ENCODE peak calls at places on chromosomes 2 and 18, in five cellular contexts. F is IMR-90, Y is neuronal stem cell, K is HCT116, W is upper lobe of left lung. X is an unnamed sample.

GRCh38 chr2:172986040-172986439 is 89.6 kb upstream of the MAP3K20 start:
- DNase-seq in W (no peak), F (peak; percentile 10), Y (no peak), K (no peak), X (no peak)

GRCh38 chr2:66929632-66930385 is 467.3 kb upstream of the ETAA1 start:
- DNase-seq in K (no peak), F (peak; percentile 81), Y (no peak), W (peak; percentile 74), X (no peak)

GRCh38 chr2:12177052-12177994 is 430.9 kb downstream of the LPIN1 start:
- DNase-seq in W (peak; percentile 67), K (no peak), Y (no peak), F (peak; percentile 76), X (no peak)

GRCh38 chr2:127355407-127356008 is 32.3 kb downstream of the MAP3K2 start:
- DNase-seq in K (peak; percentile 27), Y (no peak), W (no peak), F (no peak), X (no peak)

GRCh38 chr2:201955702-201956141 is 77.9 kb upstream of the FZD7 start:
- DNase-seq in K (no peak), Y (no peak), F (peak; percentile 52), W (no peak), X (no peak)

GRCh38 chr2:226797989-226798421 is 1.6 kb downstream of the IRS1 start:
- DNase-seq in W (no peak), F (peak; percentile 56), Y (no peak), K (no peak), X (no peak)

GRCh38 chr18:55323051-55323994 is 264.7 kb downstream of the TCF4 start:
- DNase-seq in F (peak; percentile 31), W (no peak), Y (no peak), K (no peak), X (no peak)

GRCh38 chr2:55112229-55113016 is 62.2 kb upstream of the RTN4 start:
- DNase-seq in W (no peak), F (peak; percentile 78), K (no peak), Y (no peak), X (peak; percentile 68)

GRCh38 chr18:24022141-24022540 is 7.6 kb downstream of the TTC39C start:
- DNase-seq in Y (no peak), W (no peak), K (no peak), F (peak; percentile 55), X (no peak)

GRCh38 chr2:56656826-56657225 is 473.0 kb downstream of the CCDC85A start:
- DNase-seq in K (no peak), Y (no peak), W (no peak), F (no peak), X (no peak)

GRCh38 chr2:201786471-201786870 is 5.7 kb upstream of the ALS2 start:
- DNase-seq in W (no peak), K (no peak), F (peak; percentile 52), Y (no peak), X (no peak)

GRCh38 chr2:44244135-44244871 is 31.0 kb upstream of the SLC3A1 start:
- DNase-seq in W (peak; percentile 77), F (peak; percentile 68), Y (peak; percentile 63), K (peak; percentile 44), X (peak; percentile 72)
- H3K4me3 ChIP-seq in W (peak overlapping the region; percentile 20), F (no peak overlapping the region), Y (no peak overlapping the region), K (no peak overlapping the region), X (no peak overlapping the region)

DNA sequence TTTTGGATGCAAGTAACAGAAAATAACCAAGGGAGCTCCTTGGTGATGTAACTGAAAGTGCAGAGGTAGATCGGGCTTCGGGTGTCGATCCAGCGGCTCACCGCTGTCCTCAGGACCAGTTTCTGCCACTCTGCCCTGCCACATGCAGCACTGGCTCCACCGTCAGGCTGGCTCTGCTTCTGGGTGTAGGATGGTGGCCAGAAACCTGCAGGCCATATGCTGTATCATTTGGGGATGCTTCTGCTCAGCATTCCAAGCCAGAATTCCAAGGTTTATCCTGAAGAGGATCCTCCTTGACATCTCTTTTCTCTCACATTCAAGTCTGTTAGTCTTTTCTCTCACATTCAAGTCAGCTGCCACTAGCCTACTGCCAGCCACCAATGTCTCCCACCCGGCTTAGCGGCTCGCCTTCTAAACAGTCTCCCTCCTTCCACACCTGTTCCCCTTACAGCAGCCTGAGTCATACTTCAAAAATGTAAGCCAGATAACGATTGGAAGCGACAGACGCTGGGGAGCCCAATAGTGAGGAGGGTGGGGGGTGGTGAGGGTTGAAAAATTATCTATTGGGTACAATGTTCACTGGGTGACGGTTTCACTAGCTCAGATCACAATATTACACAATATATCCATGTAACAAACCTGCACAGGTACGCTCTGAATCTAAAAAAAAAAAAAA is 38.6 kb upstream of the SP3 start:
- DNase-seq in W (no peak), Y (no peak), K (no peak), F (no peak), X (no peak)
- H3K4me1 ChIP-seq in W (no peaks in the 10 kb centered on the region), Y (peaks cover 4% of the 10 kb centered on the region), K (no peaks in the 10 kb centered on the region), F (peaks cover 5% of the 10 kb centered on the region), X (peaks cover 4% of the 10 kb centered on the region)

DNA sequence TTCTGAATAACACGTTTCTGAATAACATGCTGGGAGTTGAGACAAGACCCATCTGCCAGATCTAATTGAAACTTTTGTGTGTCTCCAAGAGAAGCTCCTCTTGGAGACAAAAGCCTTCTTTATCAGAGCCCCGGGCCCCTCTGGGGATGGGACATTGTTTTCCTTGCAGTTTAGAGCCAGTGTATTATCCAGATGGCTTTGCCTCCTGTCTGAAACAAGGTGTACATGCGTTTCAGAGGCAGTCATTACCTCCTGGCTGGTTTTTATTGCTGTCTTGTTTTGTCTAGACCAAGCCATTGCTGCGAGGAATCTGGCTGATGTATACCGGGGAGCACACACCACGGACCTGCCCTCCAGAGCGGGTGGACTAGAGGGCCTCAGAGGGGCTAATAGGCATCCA is 7.8 kb downstream of the FOSL2 start:
- DNase-seq in F (no peak), W (no peak), K (no peak), Y (no peak), X (no peak)
- H3K4me3 ChIP-seq in F (no peak overlapping the region), W (no peak overlapping the region), K (no peak overlapping the region), Y (no peak overlapping the region), X (no peak overlapping the region)

DNA sequence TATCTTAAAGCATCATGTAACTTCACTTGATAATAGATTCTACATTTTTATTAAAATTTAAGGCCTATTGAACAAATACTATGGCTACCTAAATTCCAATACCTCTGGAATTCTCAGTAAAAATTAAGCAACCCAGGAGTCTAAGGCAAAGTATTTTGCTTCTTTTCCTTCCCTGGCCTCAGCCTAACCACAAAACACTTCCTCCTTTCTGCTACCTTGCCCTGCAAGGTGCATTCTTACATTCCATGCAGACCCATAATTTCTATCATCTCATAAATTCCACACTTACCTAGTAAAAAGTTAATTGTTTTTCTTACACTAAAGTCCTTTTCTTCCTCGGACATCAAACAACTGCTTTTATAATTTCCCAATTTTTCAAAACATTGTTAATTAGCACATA is 3.7 kb downstream of the MBOAT2 start:
- DNase-seq in K (no peak), F (no peak), W (no peak), Y (no peak), X (no peak)
- H3K4me1 ChIP-seq in K (peaks cover 18% of the 10 kb centered on the region), F (peaks cover 5% of the 10 kb centered on the region), W (peaks cover 24% of the 10 kb centered on the region), Y (peaks cover 11% of the 10 kb centered on the region), X (peaks cover 18% of the 10 kb centered on the region)

GRCh38 chr2:230824406-230824978 is 40.2 kb upstream of the ITM2C start:
- DNase-seq in W (peak; percentile 35), Y (peak; percentile 89), K (peak; percentile 77), F (peak; percentile 81), X (peak; percentile 83)
- H3K4me3 ChIP-seq in W (no peak overlapping the region), Y (no peak overlapping the region), K (no peak overlapping the region), F (peak overlapping the region; percentile 46), X (no peak overlapping the region)

GRCh38 chr2:27773959-27774358 is 2.4 kb downstream of the MRPL33 start:
- DNase-seq in W (no peak), Y (no peak), F (no peak), K (no peak), X (no peak)

GRCh38 chr2:27771548-27772335 is at the start of gene MRPL33:
- DNase-seq in F (peak; percentile 85), W (peak; percentile 95), K (peak; percentile 80), Y (peak; percentile 79), X (peak; percentile 88)

GRCh38 chr2:27771202-27771547 is 344 bp upstream of the MRPL33 start:
- DNase-seq in W (no peak), F (no peak), Y (no peak), K (no peak), X (no peak)

GRCh38 chr2:27776097-27776496 is 4.6 kb downstream of the MRPL33 start:
- DNase-seq in F (peak; percentile 53), Y (no peak), W (no peak), K (no peak), X (no peak)

DNA sequence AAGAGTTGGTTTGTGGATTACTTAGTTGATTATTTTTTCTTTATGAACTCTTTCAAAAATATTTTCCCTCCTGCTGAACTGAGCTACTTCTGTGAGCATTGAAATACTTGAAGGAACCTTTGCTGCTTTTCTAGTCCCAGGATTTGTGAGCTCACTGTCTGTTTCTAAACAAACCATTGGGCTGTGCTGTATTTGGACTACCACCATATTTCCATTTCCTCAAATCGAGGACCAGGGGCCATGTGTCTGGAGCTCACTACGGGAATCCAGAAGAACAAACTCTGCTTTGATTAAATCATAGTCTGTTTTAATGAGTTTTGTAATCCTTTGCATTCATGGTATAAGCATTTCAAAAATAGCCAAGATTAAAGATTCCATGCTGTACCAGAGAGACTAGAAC is 1.3 kb downstream of the MRPL33 start:
- DNase-seq in F (peak; percentile 35), K (no peak), Y (no peak), W (no peak), X (no peak)
- H3K4me1 ChIP-seq in F (peaks cover 12% of the 10 kb centered on the region), K (peaks cover 5% of the 10 kb centered on the region), Y (peaks cover 3% of the 10 kb centered on the region), W (peaks cover 24% of the 10 kb centered on the region), X (peaks cover 13% of the 10 kb centered on the region)

GRCh38 chr2:19352946-19353720 is 5.3 kb downstream of the OSR1 start:
- DNase-seq in F (no peak), Y (no peak), W (no peak), K (no peak), X (no peak)

GRCh38 chr2:19349911-19350677 is 8.3 kb downstream of the OSR1 start:
- DNase-seq in Y (peak; percentile 59), F (no peak), W (peak; percentile 56), K (peak; percentile 29), X (no peak)

GRCh38 chr2:19350678-19351401 is 7.6 kb downstream of the OSR1 start:
- DNase-seq in Y (no peak), K (no peak), W (no peak), F (no peak), X (no peak)

GRCh38 chr2:19351914-19352697 is 6.3 kb downstream of the OSR1 start:
- DNase-seq in W (no peak), Y (no peak), K (no peak), F (no peak), X (no peak)

DNA sequence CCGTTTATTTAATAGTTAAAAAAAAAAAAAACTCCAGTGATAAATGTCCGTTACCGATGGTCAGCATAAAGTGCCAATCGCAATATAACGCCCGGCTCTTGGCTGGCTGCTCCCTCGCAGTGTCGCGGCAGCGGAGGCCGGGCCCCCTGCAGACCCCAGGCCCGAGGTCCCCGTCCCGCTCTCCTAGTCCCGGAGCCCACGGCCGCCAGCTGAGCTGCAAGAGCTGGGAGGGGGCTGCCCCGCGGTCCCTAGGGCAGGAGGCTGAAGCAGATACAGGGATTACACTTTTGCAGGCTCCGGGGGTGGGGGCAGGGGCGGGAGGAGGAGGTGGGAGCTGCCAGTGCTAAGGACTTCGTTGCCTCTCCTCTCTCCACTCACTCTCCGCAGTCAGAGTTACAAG is 6.9 kb downstream of the OSR1 start:
- DNase-seq in Y (no peak), K (no peak), F (no peak), W (no peak), X (no peak)
- H3K4me3 ChIP-seq in Y (no peak overlapping the region), K (no peak overlapping the region), F (no peak overlapping the region), W (peak overlapping the region; percentile 4), X (no peak overlapping the region)

GRCh38 chr2:40284797-40285196 is 167.1 kb downstream of the SLC8A1 start:
- DNase-seq in Y (no peak), W (no peak), F (peak; percentile 22), K (no peak), X (no peak)
- H3K4me1 ChIP-seq in Y (peaks cover 7% of the 10 kb centered on the region), W (no peaks in the 10 kb centered on the region), F (peaks cover 19% of the 10 kb centered on the region), K (no peaks in the 10 kb centered on the region), X (no peaks in the 10 kb centered on the region)